ENCODE peak calls at places on chromosome 3, in five cellular contexts. K is Calu3, F is GM23338, C is psoas muscle, W is prostate gland. O is an unnamed sample.

GRCh38 chr3:167110906-167111305 is 269.2 kb downstream of the ZBBX start:
- DNase-seq in C (no peak), F (peak; percentile 67), K (peak; percentile 7), W (no peak), O (peak; percentile 9)

GRCh38 chr3:160538906-160539305 is 26.5 kb downstream of the KPNA4 start:
- DNase-seq in F (peak; percentile 17), K (no peak), W (no peak), C (no peak), O (no peak)

GRCh38 chr3:181808053-181808452 is 96.3 kb downstream of the SOX2 start:
- DNase-seq in F (no peak), K (no peak), C (no peak), W (no peak), O (no peak)

GRCh38 chr3:140035856-140036255 is 100.9 kb downstream of the CLSTN2 start:
- DNase-seq in C (no peak), K (no peak), F (no peak), W (no peak), O (no peak)

GRCh38 chr3:81947359-81947758 is 185.9 kb upstream of the GBE1 start:
- DNase-seq in K (no peak), F (no peak), C (no peak), W (no peak), O (no peak)

GRCh38 chr3:25476639-25477038 is 48.6 kb downstream of the RARB start:
- DNase-seq in K (no peak), C (no peak), W (no peak), F (no peak), O (no peak)

GRCh38 chr3:46318207-46318606 is 35.7 kb upstream of the CCR2 start:
- DNase-seq in C (no peak), W (no peak), F (no peak), K (no peak), O (no peak)

GRCh38 chr3:14472471-14473351 is 67.4 kb downstream of the GRIP2 start:
- DNase-seq in C (no peak), K (peak; percentile 63), F (no peak), W (no peak), O (peak; percentile 84)

GRCh38 chr3:150761831-150762661 is 923 bp downstream of the SIAH2 start:
- DNase-seq in W (peak; percentile 69), C (peak; percentile 45), K (peak; percentile 67), F (peak; percentile 81), O (peak; percentile 69)

GRCh38 chr3:126466886-126467610 is 8.6 kb downstream of the ZXDC start:
- DNase-seq in F (no peak), C (no peak), W (no peak), K (no peak), O (no peak)

GRCh38 chr3:147582642-147583041 is 173.5 kb downstream of the ZIC1 start:
- DNase-seq in F (no peak), K (no peak), W (no peak), C (no peak), O (no peak)

GRCh38 chr3:158768881-158769518 is 32.9 kb upstream of the MFSD1 start:
- DNase-seq in K (peak; percentile 74), F (no peak), W (peak; percentile 56), C (no peak), O (peak; percentile 60)

GRCh38 chr3:11035757-11036505 is 43.4 kb downstream of the SLC6A1 start:
- DNase-seq in W (no peak), C (no peak), K (no peak), F (no peak), O (no peak)

GRCh38 chr3:58049143-58049785 is 41.0 kb downstream of the FLNB start:
- DNase-seq in K (peak; percentile 87), F (peak; percentile 96), W (peak; percentile 57), C (peak; percentile 25), O (peak; percentile 99)

GRCh38 chr3:31531992-31532586 is 636 bp upstream of the STT3B start:
- DNase-seq in K (peak; percentile 99), C (peak; percentile 99), W (peak; percentile 99), F (peak; percentile 99), O (peak; percentile 100)
- TF ChIP-seq CTCF in K (no peak), C (no peak), W (peak; percentile 60), F (no peak), O (no peak)

GRCh38 chr3:148975277-148975676 is 16.1 kb upstream of the GYG1 start:
- DNase-seq in W (peak; percentile 16), K (no peak), F (no peak), C (peak; percentile 68), O (no peak)
- TF ChIP-seq CTCF in W (peak; percentile 5), K (no peak), F (no peak), C (no peak), O (no peak)

GRCh38 chr3:127825764-127826163 is 3.4 kb upstream of the MGLL start:
- DNase-seq in W (no peak), K (no peak), F (no peak), C (no peak), O (no peak)
- TF ChIP-seq CTCF in W (no peak), K (no peak), F (no peak), C (no peak), O (peak; percentile 20)

GRCh38 chr3:197186887-197187588 is 111.4 kb downstream of the DLG1 start:
- DNase-seq in F (peak; percentile 79), K (peak; percentile 17), C (no peak), W (peak; percentile 32), O (peak; percentile 63)
- TF ChIP-seq CTCF in F (peak; percentile 97), K (peak; percentile 54), C (peak; percentile 88), W (peak; percentile 82), O (peak; percentile 72)